ENCODE peak calls at places on chromosome 1, in four cellular contexts. H, L, E and K are unnamed samples.

GRCh38 chr1:46406881-46407608 is 12.9 kb downstream of the FAAH start:
- DNase-seq in H (no peak), L (peak; percentile 33), E (no peak), K (peak; percentile 32)

GRCh38 chr1:65717815-65718454 is 74.8 kb upstream of the PDE4B start:
- DNase-seq in H (no peak), L (peak; percentile 44), E (no peak), K (no peak)

GRCh38 chr1:201719812-201720521 is 109.0 kb upstream of the IPO9 start:
- DNase-seq in H (peak; percentile 71), L (peak; percentile 90), E (no peak), K (no peak)

GRCh38 chr1:243729956-243730355 is 120.1 kb downstream of the AKT3 start:
- DNase-seq in H (no peak), L (no peak), E (peak; percentile 69), K (no peak)

GRCh38 chr1:107486365-107486764 is 345.5 kb downstream of the NTNG1 start:
- DNase-seq in H (no peak), L (no peak), E (no peak), K (no peak)

GRCh38 chr1:205121660-205122488 is at the start of gene RBBP5:
- DNase-seq in H (peak; percentile 93), L (peak; percentile 98), E (peak; percentile 97), K (peak; percentile 98)

GRCh38 chr1:220462756-220463155 is 65.2 kb upstream of the MARK1 start:
- DNase-seq in H (no peak), L (no peak), E (peak; percentile 91), K (no peak)

GRCh38 chr1:36128126-36128904 is 3.3 kb upstream of the COL8A2 start:
- DNase-seq in H (peak; percentile 74), L (peak; percentile 92), E (no peak), K (no peak)

GRCh38 chr1:204242920-204243319 is 29.1 kb upstream of the GOLT1A start:
- DNase-seq in H (no peak), L (no peak), E (no peak), K (no peak)

GRCh38 chr1:243964915-243965314 is 86.2 kb upstream of the ZBTB18 start:
- DNase-seq in H (no peak), L (peak; percentile 55), E (no peak), K (no peak)

GRCh38 chr1:154115180-154115579 is 39.7 kb downstream of the NUP210L start:
- DNase-seq in H (no peak), L (no peak), E (no peak), K (no peak)

GRCh38 chr1:162070825-162071224 is 1.3 kb downstream of the NOS1AP start:
- DNase-seq in H (peak; percentile 2), L (no peak), E (peak; percentile 59), K (no peak)

GRCh38 chr1:111605553-111605952 is 14.0 kb upstream of the RAP1A start:
- DNase-seq in H (no peak), L (peak; percentile 81), E (no peak), K (no peak)

GRCh38 chr1:227885648-227886502 is 61.9 kb downstream of the WNT9A start:
- DNase-seq in H (peak; percentile 85), L (peak; percentile 73), E (peak; percentile 36), K (no peak)

GRCh38 chr1:25933479-25934365 is 27.5 kb upstream of the STMN1 start:
- DNase-seq in H (no peak), L (no peak), E (no peak), K (no peak)

GRCh38 chr1:31689394-31689793 is 14.4 kb downstream of the COL16A1 start:
- DNase-seq in H (no peak), L (no peak), E (no peak), K (no peak)

GRCh38 chr1:41719590-41719989 is 199.1 kb downstream of the HIVEP3 start:
- DNase-seq in H (no peak), L (no peak), E (no peak), K (no peak)
- H3K9ac ChIP-seq in H (no peak overlapping the region), L (no peak overlapping the region), E (no peak overlapping the region), K (no peak overlapping the region)

GRCh38 chr1:226578946-226579639 is 30.5 kb downstream of the STUM start:
- DNase-seq in H (no peak), L (no peak), E (no peak), K (no peak)

GRCh38 chr1:226575436-226576390 is 27.1 kb downstream of the STUM start:
- DNase-seq in H (no peak), L (no peak), E (no peak), K (no peak)

GRCh38 chr1:226579781-226580323 is 31.3 kb downstream of the STUM start:
- DNase-seq in H (no peak), L (no peak), E (no peak), K (no peak)

GRCh38 chr1:226574591-226575435 is 26.2 kb downstream of the STUM start:
- DNase-seq in H (no peak), L (no peak), E (no peak), K (no peak)

GRCh38 chr1:226577401-226578180 is 29.0 kb downstream of the STUM start:
- DNase-seq in H (no peak), L (no peak), E (no peak), K (peak; percentile 9)
- H3K9ac ChIP-seq in H (no peak overlapping the region), L (no peak overlapping the region), E (no peak overlapping the region), K (peak overlapping the region; percentile 76)

GRCh38 chr1:27522860-27523665 is 33.1 kb upstream of the WASF2 start:
- DNase-seq in H (no peak), L (peak; percentile 52), E (no peak), K (no peak)
- H3K9ac ChIP-seq in H (peak overlapping the region; percentile 64), L (no peak overlapping the region), E (no peak overlapping the region), K (peak overlapping the region; percentile 32)

DNA sequence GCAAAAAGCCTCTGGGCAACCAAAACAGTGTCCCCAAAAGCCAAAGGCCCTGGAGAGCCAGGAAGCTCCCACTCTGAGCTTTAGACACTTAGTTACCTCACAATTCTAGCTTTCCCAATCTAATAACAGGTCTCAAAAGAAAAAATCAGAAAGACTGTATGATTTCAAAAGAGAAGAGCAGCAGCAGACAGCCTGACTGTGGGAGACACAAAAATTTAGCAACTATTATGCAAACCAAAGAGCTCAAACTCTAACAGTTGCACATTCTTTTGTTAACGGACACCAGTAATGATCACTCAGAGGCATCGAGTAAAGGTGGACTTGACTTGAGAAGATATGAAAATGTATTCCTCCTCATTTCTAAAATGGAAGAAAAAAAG is 160.1 kb downstream of the SLC45A1 start:
- DNase-seq in H (no peak), L (peak; percentile 55), E (no peak), K (no peak)
- H3K9ac ChIP-seq in H (no peak overlapping the region), L (peak overlapping the region; percentile 72), E (no peak overlapping the region), K (no peak overlapping the region)

GRCh38 chr1:14925336-14926136 is 228.0 kb upstream of the TMEM51 start:
- DNase-seq in H (no peak), L (no peak), E (no peak), K (no peak)
- H3K9ac ChIP-seq in H (peak overlapping the region; percentile 73), L (peak overlapping the region; percentile 81), E (no peak overlapping the region), K (no peak overlapping the region)

GRCh38 chr1:209603877-209604276 is 20.4 kb downstream of the CAMK1G start:
- DNase-seq in H (peak; percentile 17), L (no peak), E (no peak), K (no peak)
- H3K9ac ChIP-seq in H (no peak overlapping the region), L (no peak overlapping the region), E (no peak overlapping the region), K (no peak overlapping the region)